ENCODE peak calls at places on chromosomes 2 and 18, in four cellular contexts. A is T-helper 1 cell, T is globus pallidus, P is mammary epithelial cell. J is an unnamed sample.

GRCh38 chr2:238854246-238854645 is 6.4 kb downstream of the TWIST2 start:
- DNase-seq in T (no peak), P (no peak), A (no peak), J (no peak)

GRCh38 chr18:63646916-63647315 is 2.9 kb upstream of the SERPINB4 start:
- DNase-seq in A (no peak), T (no peak), P (no peak), J (no peak)

GRCh38 chr2:153953761-153954160 is 82.0 kb downstream of the GALNT13 start:
- DNase-seq in P (no peak), A (no peak), T (no peak), J (no peak)

GRCh38 chr18:79479761-79480161 is 84.0 kb downstream of the NFATC1 start:
- DNase-seq in A (no peak), T (no peak), P (no peak), J (no peak)

GRCh38 chr2:7794916-7795315 is 877.7 kb downstream of the RNF144A start:
- DNase-seq in A (no peak), T (no peak), P (no peak), J (no peak)

GRCh38 chr18:42168487-42168886 is 213.5 kb downstream of the PIK3C3 start:
- DNase-seq in A (no peak), P (no peak), T (no peak), J (no peak)

GRCh38 chr18:79197531-79197930 is 128.3 kb downstream of the ATP9B start:
- DNase-seq in T (no peak), A (no peak), P (no peak), J (no peak)

GRCh38 chr2:101550555-101550954 is 75.6 kb upstream of the RFX8 start:
- DNase-seq in A (no peak), P (no peak), T (no peak), J (no peak)

GRCh38 chr18:26965206-26965605 is 99.7 kb upstream of the AQP4 start:
- DNase-seq in T (no peak), P (no peak), A (no peak), J (no peak)

GRCh38 chr2:227703961-227704360 is 13.9 kb downstream of the SLC19A3 start:
- DNase-seq in A (no peak), P (peak; percentile 39), T (no peak), J (peak; percentile 26)

GRCh38 chr18:56869189-56869777 is 218.1 kb downstream of the WDR7 start:
- DNase-seq in P (peak; percentile 25), A (no peak), T (peak; percentile 84), J (peak; percentile 66)

GRCh38 chr2:151757861-151758260 is 23.6 kb upstream of the NEB start:
- DNase-seq in T (no peak), P (no peak), A (no peak), J (no peak)

J was measured in kidney tubule cell.